ENCODE peak calls at places on chromosomes 13 and 19, in five cellular contexts. One of them, this sample, is unnamed.

GRCh38 chr19:50500060-50500752 is 10.8 kb downstream of the JOSD2 start:
- DNase-seq in activated CD4-positive, alpha-beta T cell treated with anti-CD3 and anti-CD28 coated beads, Interleukin-2, amount 50 U/mL, for 1 hour: no peak
- DNase-seq in HCT116: no peak
- DNase-seq in activated effector memory CD4-positive, alpha-beta T cell treated with anti-CD3 and anti-CD28 coated beads, Interleukin-2, amount 50 U/mL, for 16 hours: peak
- DNase-seq in activated naive CD4-positive, alpha-beta T cell treated with anti-CD3 and anti-CD28 coated beads, Interleukin-2, amount 50 U/mL, for 72 hours: no peak
- DNase-seq in this sample: no peak

GRCh38 chr19:336067-336614 is 8.5 kb downstream of the MIER2 start:
- DNase-seq in activated naive CD4-positive, alpha-beta T cell treated with anti-CD3 and anti-CD28 coated beads, Interleukin-2, amount 50 U/mL, for 72 hours: no peak
- DNase-seq in activated effector memory CD4-positive, alpha-beta T cell treated with anti-CD3 and anti-CD28 coated beads, Interleukin-2, amount 50 U/mL, for 16 hours: no peak
- DNase-seq in activated CD4-positive, alpha-beta T cell treated with anti-CD3 and anti-CD28 coated beads, Interleukin-2, amount 50 U/mL, for 1 hour: no peak
- DNase-seq in HCT116: no peak
- DNase-seq in this sample: no peak

GRCh38 chr13:71663431-71663830 is 203.6 kb downstream of the DACH1 start:
- DNase-seq in HCT116: no peak
- DNase-seq in activated effector memory CD4-positive, alpha-beta T cell treated with anti-CD3 and anti-CD28 coated beads, Interleukin-2, amount 50 U/mL, for 16 hours: no peak
- DNase-seq in activated naive CD4-positive, alpha-beta T cell treated with anti-CD3 and anti-CD28 coated beads, Interleukin-2, amount 50 U/mL, for 72 hours: no peak
- DNase-seq in activated CD4-positive, alpha-beta T cell treated with anti-CD3 and anti-CD28 coated beads, Interleukin-2, amount 50 U/mL, for 1 hour: no peak
- DNase-seq in this sample: no peak

GRCh38 chr19:58279042-58279924 is 528 bp downstream of the ZNF8 start:
- DNase-seq in HCT116: no peak
- DNase-seq in activated CD4-positive, alpha-beta T cell treated with anti-CD3 and anti-CD28 coated beads, Interleukin-2, amount 50 U/mL, for 1 hour: peak
- DNase-seq in activated effector memory CD4-positive, alpha-beta T cell treated with anti-CD3 and anti-CD28 coated beads, Interleukin-2, amount 50 U/mL, for 16 hours: peak
- DNase-seq in activated naive CD4-positive, alpha-beta T cell treated with anti-CD3 and anti-CD28 coated beads, Interleukin-2, amount 50 U/mL, for 72 hours: peak
- DNase-seq in this sample: no peak

GRCh38 chr13:99830931-99831330 is 140.6 kb downstream of the ZIC5 start:
- DNase-seq in activated naive CD4-positive, alpha-beta T cell treated with anti-CD3 and anti-CD28 coated beads, Interleukin-2, amount 50 U/mL, for 72 hours: no peak
- DNase-seq in HCT116: no peak
- DNase-seq in activated effector memory CD4-positive, alpha-beta T cell treated with anti-CD3 and anti-CD28 coated beads, Interleukin-2, amount 50 U/mL, for 16 hours: no peak
- DNase-seq in activated CD4-positive, alpha-beta T cell treated with anti-CD3 and anti-CD28 coated beads, Interleukin-2, amount 50 U/mL, for 1 hour: no peak
- DNase-seq in this sample: no peak

GRCh38 chr13:100333141-100333540 is 244.2 kb downstream of the PCCA start:
- DNase-seq in activated effector memory CD4-positive, alpha-beta T cell treated with anti-CD3 and anti-CD28 coated beads, Interleukin-2, amount 50 U/mL, for 16 hours: no peak
- DNase-seq in activated naive CD4-positive, alpha-beta T cell treated with anti-CD3 and anti-CD28 coated beads, Interleukin-2, amount 50 U/mL, for 72 hours: no peak
- DNase-seq in activated CD4-positive, alpha-beta T cell treated with anti-CD3 and anti-CD28 coated beads, Interleukin-2, amount 50 U/mL, for 1 hour: no peak
- DNase-seq in HCT116: no peak
- DNase-seq in this sample: no peak

GRCh38 chr19:47518139-47518538 is 3.3 kb upstream of the NAPA start:
- DNase-seq in activated CD4-positive, alpha-beta T cell treated with anti-CD3 and anti-CD28 coated beads, Interleukin-2, amount 50 U/mL, for 1 hour: no peak
- DNase-seq in HCT116: no peak
- DNase-seq in activated effector memory CD4-positive, alpha-beta T cell treated with anti-CD3 and anti-CD28 coated beads, Interleukin-2, amount 50 U/mL, for 16 hours: peak
- DNase-seq in activated naive CD4-positive, alpha-beta T cell treated with anti-CD3 and anti-CD28 coated beads, Interleukin-2, amount 50 U/mL, for 72 hours: peak
- DNase-seq in this sample: peak

GRCh38 chr13:27770809-27771208 is 21.5 kb upstream of the GSX1 start:
- DNase-seq in HCT116: peak
- DNase-seq in activated effector memory CD4-positive, alpha-beta T cell treated with anti-CD3 and anti-CD28 coated beads, Interleukin-2, amount 50 U/mL, for 16 hours: no peak
- DNase-seq in activated CD4-positive, alpha-beta T cell treated with anti-CD3 and anti-CD28 coated beads, Interleukin-2, amount 50 U/mL, for 1 hour: no peak
- DNase-seq in activated naive CD4-positive, alpha-beta T cell treated with anti-CD3 and anti-CD28 coated beads, Interleukin-2, amount 50 U/mL, for 72 hours: peak
- DNase-seq in this sample: no peak

GRCh38 chr19:10760268-10760944 is 42.5 kb downstream of the DNM2 start:
- DNase-seq in HCT116: peak
- DNase-seq in activated CD4-positive, alpha-beta T cell treated with anti-CD3 and anti-CD28 coated beads, Interleukin-2, amount 50 U/mL, for 1 hour: peak
- DNase-seq in activated naive CD4-positive, alpha-beta T cell treated with anti-CD3 and anti-CD28 coated beads, Interleukin-2, amount 50 U/mL, for 72 hours: no peak
- DNase-seq in activated effector memory CD4-positive, alpha-beta T cell treated with anti-CD3 and anti-CD28 coated beads, Interleukin-2, amount 50 U/mL, for 16 hours: peak
- DNase-seq in this sample: no peak

GRCh38 chr19:56477429-56478338 is 539 bp upstream of the ZNF667 start:
- DNase-seq in activated effector memory CD4-positive, alpha-beta T cell treated with anti-CD3 and anti-CD28 coated beads, Interleukin-2, amount 50 U/mL, for 16 hours: peak
- DNase-seq in HCT116: no peak
- DNase-seq in activated naive CD4-positive, alpha-beta T cell treated with anti-CD3 and anti-CD28 coated beads, Interleukin-2, amount 50 U/mL, for 72 hours: peak
- DNase-seq in activated CD4-positive, alpha-beta T cell treated with anti-CD3 and anti-CD28 coated beads, Interleukin-2, amount 50 U/mL, for 1 hour: peak
- DNase-seq in this sample: no peak

GRCh38 chr13:91100944-91101343 is 246.5 kb upstream of the MIR17HG start:
- DNase-seq in HCT116: no peak
- DNase-seq in activated CD4-positive, alpha-beta T cell treated with anti-CD3 and anti-CD28 coated beads, Interleukin-2, amount 50 U/mL, for 1 hour: no peak
- DNase-seq in activated naive CD4-positive, alpha-beta T cell treated with anti-CD3 and anti-CD28 coated beads, Interleukin-2, amount 50 U/mL, for 72 hours: no peak
- DNase-seq in activated effector memory CD4-positive, alpha-beta T cell treated with anti-CD3 and anti-CD28 coated beads, Interleukin-2, amount 50 U/mL, for 16 hours: no peak
- DNase-seq in this sample: no peak

GRCh38 chr19:16308081-16308480 is 16.5 kb upstream of the KLF2 start:
- DNase-seq in activated naive CD4-positive, alpha-beta T cell treated with anti-CD3 and anti-CD28 coated beads, Interleukin-2, amount 50 U/mL, for 72 hours: no peak
- DNase-seq in activated CD4-positive, alpha-beta T cell treated with anti-CD3 and anti-CD28 coated beads, Interleukin-2, amount 50 U/mL, for 1 hour: no peak
- DNase-seq in activated effector memory CD4-positive, alpha-beta T cell treated with anti-CD3 and anti-CD28 coated beads, Interleukin-2, amount 50 U/mL, for 16 hours: no peak
- DNase-seq in HCT116: no peak
- DNase-seq in this sample: no peak

GRCh38 chr13:91185294-91185863 is 162.1 kb upstream of the MIR17HG start:
- DNase-seq in activated CD4-positive, alpha-beta T cell treated with anti-CD3 and anti-CD28 coated beads, Interleukin-2, amount 50 U/mL, for 1 hour: no peak
- DNase-seq in activated effector memory CD4-positive, alpha-beta T cell treated with anti-CD3 and anti-CD28 coated beads, Interleukin-2, amount 50 U/mL, for 16 hours: no peak
- DNase-seq in activated naive CD4-positive, alpha-beta T cell treated with anti-CD3 and anti-CD28 coated beads, Interleukin-2, amount 50 U/mL, for 72 hours: no peak
- DNase-seq in HCT116: peak
- DNase-seq in this sample: no peak

GRCh38 chr13:91101436-91101835 is 246.1 kb upstream of the MIR17HG start:
- DNase-seq in activated naive CD4-positive, alpha-beta T cell treated with anti-CD3 and anti-CD28 coated beads, Interleukin-2, amount 50 U/mL, for 72 hours: no peak
- DNase-seq in activated effector memory CD4-positive, alpha-beta T cell treated with anti-CD3 and anti-CD28 coated beads, Interleukin-2, amount 50 U/mL, for 16 hours: no peak
- DNase-seq in HCT116: no peak
- DNase-seq in activated CD4-positive, alpha-beta T cell treated with anti-CD3 and anti-CD28 coated beads, Interleukin-2, amount 50 U/mL, for 1 hour: no peak
- DNase-seq in this sample: no peak

GRCh38 chr13:42892760-42893159 is 99.3 kb downstream of the EPSTI1 start:
- DNase-seq in activated naive CD4-positive, alpha-beta T cell treated with anti-CD3 and anti-CD28 coated beads, Interleukin-2, amount 50 U/mL, for 72 hours: no peak
- DNase-seq in activated effector memory CD4-positive, alpha-beta T cell treated with anti-CD3 and anti-CD28 coated beads, Interleukin-2, amount 50 U/mL, for 16 hours: no peak
- DNase-seq in HCT116: no peak
- DNase-seq in activated CD4-positive, alpha-beta T cell treated with anti-CD3 and anti-CD28 coated beads, Interleukin-2, amount 50 U/mL, for 1 hour: no peak
- DNase-seq in this sample: no peak

GRCh38 chr13:98976941-98977340 is 923 bp downstream of the DOCK9 start:
- DNase-seq in activated naive CD4-positive, alpha-beta T cell treated with anti-CD3 and anti-CD28 coated beads, Interleukin-2, amount 50 U/mL, for 72 hours: no peak
- DNase-seq in HCT116: no peak
- DNase-seq in activated effector memory CD4-positive, alpha-beta T cell treated with anti-CD3 and anti-CD28 coated beads, Interleukin-2, amount 50 U/mL, for 16 hours: no peak
- DNase-seq in activated CD4-positive, alpha-beta T cell treated with anti-CD3 and anti-CD28 coated beads, Interleukin-2, amount 50 U/mL, for 1 hour: no peak
- DNase-seq in this sample: no peak

GRCh38 chr19:41328157-41328817 is 18.3 kb downstream of the CCDC97 start:
- DNase-seq in activated CD4-positive, alpha-beta T cell treated with anti-CD3 and anti-CD28 coated beads, Interleukin-2, amount 50 U/mL, for 1 hour: no peak
- DNase-seq in HCT116: no peak
- DNase-seq in activated naive CD4-positive, alpha-beta T cell treated with anti-CD3 and anti-CD28 coated beads, Interleukin-2, amount 50 U/mL, for 72 hours: peak
- DNase-seq in activated effector memory CD4-positive, alpha-beta T cell treated with anti-CD3 and anti-CD28 coated beads, Interleukin-2, amount 50 U/mL, for 16 hours: no peak
- DNase-seq in this sample: no peak

GRCh38 chr13:26742691-26743358 is 17.8 kb downstream of the GPR12 start:
- DNase-seq in activated effector memory CD4-positive, alpha-beta T cell treated with anti-CD3 and anti-CD28 coated beads, Interleukin-2, amount 50 U/mL, for 16 hours: no peak
- DNase-seq in activated CD4-positive, alpha-beta T cell treated with anti-CD3 and anti-CD28 coated beads, Interleukin-2, amount 50 U/mL, for 1 hour: no peak
- DNase-seq in activated naive CD4-positive, alpha-beta T cell treated with anti-CD3 and anti-CD28 coated beads, Interleukin-2, amount 50 U/mL, for 72 hours: no peak
- DNase-seq in HCT116: no peak
- DNase-seq in this sample: no peak

GRCh38 chr13:97226013-97226412 is 3.9 kb downstream of the MBNL2 start:
- DNase-seq in activated CD4-positive, alpha-beta T cell treated with anti-CD3 and anti-CD28 coated beads, Interleukin-2, amount 50 U/mL, for 1 hour: no peak
- DNase-seq in activated effector memory CD4-positive, alpha-beta T cell treated with anti-CD3 and anti-CD28 coated beads, Interleukin-2, amount 50 U/mL, for 16 hours: peak
- DNase-seq in HCT116: no peak
- DNase-seq in activated naive CD4-positive, alpha-beta T cell treated with anti-CD3 and anti-CD28 coated beads, Interleukin-2, amount 50 U/mL, for 72 hours: no peak
- DNase-seq in this sample: no peak

GRCh38 chr13:98416408-98416807 is 160.5 kb downstream of the STK24 start:
- DNase-seq in activated effector memory CD4-positive, alpha-beta T cell treated with anti-CD3 and anti-CD28 coated beads, Interleukin-2, amount 50 U/mL, for 16 hours: no peak
- DNase-seq in activated CD4-positive, alpha-beta T cell treated with anti-CD3 and anti-CD28 coated beads, Interleukin-2, amount 50 U/mL, for 1 hour: no peak
- DNase-seq in activated naive CD4-positive, alpha-beta T cell treated with anti-CD3 and anti-CD28 coated beads, Interleukin-2, amount 50 U/mL, for 72 hours: no peak
- DNase-seq in HCT116: no peak
- DNase-seq in this sample: no peak

This sample was measured in GM12878.